ENCODE peak calls at places on chromosomes 16 and 17, in four cellular contexts. X, S, Y and P are unnamed samples.

GRCh38 chr17:74859439-74860228 is at the start of gene GRIN2C:
- DNase-seq in X (no peak), S (no peak), Y (no peak), P (no peak)

GRCh38 chr17:1109606-1110523 is 69.9 kb downstream of the ABR start:
- DNase-seq in X (no peak), S (no peak), Y (peak), P (peak)

GRCh38 chr17:72724375-72724774 is 368.1 kb downstream of the SLC39A11 start:
- DNase-seq in X (no peak), S (no peak), Y (no peak), P (no peak)

GRCh38 chr17:48002208-48002919 is 31.5 kb downstream of the CDK5RAP3 start:
- DNase-seq in X (peak), S (no peak), Y (no peak), P (peak)

GRCh38 chr17:76232342-76232741 is 8.0 kb downstream of the RNF157 start:
- DNase-seq in X (no peak), S (no peak), Y (no peak), P (no peak)

GRCh38 chr17:50708050-50709000 is 611 bp upstream of the ANKRD40 start:
- DNase-seq in X (no peak), S (no peak), Y (no peak), P (peak)

GRCh38 chr16:89842471-89843408 is 14.5 kb downstream of the SPIRE2 start:
- DNase-seq in X (no peak), S (no peak), Y (no peak), P (peak)

GRCh38 chr17:6323626-6324356 is 111.1 kb downstream of the AIPL1 start:
- DNase-seq in X (no peak), S (no peak), Y (no peak), P (no peak)

GRCh38 chr17:38702900-38703741 is 2.0 kb upstream of the MLLT6 start:
- DNase-seq in X (no peak), S (no peak), Y (no peak), P (peak)

GRCh38 chr17:77189148-77189547 is 48.4 kb downstream of the SEC14L1 start:
- DNase-seq in X (peak), S (no peak), Y (no peak), P (no peak)

GRCh38 chr17:58381124-58381838 is 29.3 kb upstream of the SUPT4H1 start:
- DNase-seq in X (no peak), S (no peak), Y (no peak), P (no peak)

GRCh38 chr16:24135624-24136296 is 120.4 kb upstream of the CACNG3 start:
- DNase-seq in X (no peak), S (no peak), Y (no peak), P (no peak)

GRCh38 chr17:2089021-2089422 is 34.1 kb downstream of the HIC1 start:
- DNase-seq in X (no peak), S (no peak), Y (no peak), P (peak)

GRCh38 chr17:58991718-58992331 is 114.9 kb downstream of the TRIM37 start:
- DNase-seq in X (no peak), S (no peak), Y (no peak), P (peak)

GRCh38 chr17:18167421-18167820 is 16.2 kb upstream of the ALKBH5 start:
- DNase-seq in X (no peak), S (no peak), Y (no peak), P (peak)

GRCh38 chr17:83081561-83082201 is 2.3 kb downstream of the METRNL start:
- DNase-seq in X (peak), S (peak), Y (no peak), P (peak)

GRCh38 chr16:54055191-54055590 is 231.4 kb downstream of the IRX3 start:
- DNase-seq in X (no peak), S (no peak), Y (no peak), P (no peak)

GRCh38 chr16:53052519-53053501 is at the start of gene CHD9NB:
- DNase-seq in X (no peak), S (no peak), Y (no peak), P (peak)

GRCh38 chr16:88977028-88977844 is at the start of gene CBFA2T3:
- DNase-seq in X (no peak), S (no peak), Y (peak), P (no peak)

GRCh38 chr16:56860226-56861020 is 4.6 kb upstream of the SLC12A3 start:
- DNase-seq in X (peak), S (peak), Y (no peak), P (no peak)

GRCh38 chr17:58615768-58616659 is 75.8 kb downstream of the TEX14 start:
- DNase-seq in X (peak), S (no peak), Y (no peak), P (no peak)

GRCh38 chr17:75130059-75130631 is 1.4 kb downstream of the NT5C start:
- DNase-seq in X (no peak), S (no peak), Y (no peak), P (peak)

GRCh38 chr17:76076765-76077581 is 2.0 kb upstream of the ZACN start:
- DNase-seq in X (peak), S (peak), Y (no peak), P (peak)

GRCh38 chr16:796296-797119 is 4.0 kb downstream of the GNG13 start:
- DNase-seq in X (no peak), S (no peak), Y (no peak), P (no peak)

GRCh38 chr17:12070561-12070960 is 49.9 kb downstream of the MAP2K4 start:
- DNase-seq in X (no peak), S (no peak), Y (no peak), P (peak)

GRCh38 chr17:69878661-69879060 is 196.4 kb upstream of the KCNJ16 start:
- DNase-seq in X (no peak), S (no peak), Y (no peak), P (peak)

GRCh38 chr17:82948081-82948511 is 108.3 kb upstream of the ZNF750 start:
- DNase-seq in X (no peak), S (no peak), Y (peak), P (no peak)

GRCh38 chr17:71331754-71332153 is 789.1 kb upstream of the SOX9 start:
- DNase-seq in X (no peak), S (no peak), Y (no peak), P (no peak)